ENCODE peak calls at places on chromosomes 3 and 15, in nine cellular contexts. O is ecto neural progenitor cell; X is lower leg skin; B is HFF-Myc; N is breast epithelium; E is activated CD4-positive, alpha-beta T cell treated with anti-CD3 and anti-CD28 coated beads, Interleukin-2, amount 50 U/mL, for 4 hours; P is heart right ventricle; C is T-helper 2 cell; G is body of pancreas. D is an unnamed sample.

GRCh38 chr3:60365360-60365759 is 885.9 kb downstream of the FHIT start:
- DNase-seq in N (no peak), E (no peak), P (no peak), X (no peak), O (no peak), G (no peak), B (no peak), C (peak), D (no peak)

GRCh38 chr3:159629329-159630084 is 359.1 kb upstream of the IL12A start:
- DNase-seq in N (no peak), B (no peak), P (no peak), E (no peak), X (no peak), C (no peak), O (no peak), G (no peak), D (no peak)

GRCh38 chr15:29437888-29438713 is 168.5 kb upstream of the NSMCE3 start:
- DNase-seq in B (no peak), O (peak), X (peak), G (no peak), P (no peak), C (no peak), E (no peak), N (no peak), D (no peak)

GRCh38 chr3:141865101-141865500 is 11.3 kb upstream of the ATP1B3 start:
- DNase-seq in E (no peak), B (no peak), C (no peak), P (no peak), N (no peak), G (no peak), O (no peak), X (no peak), D (no peak)

GRCh38 chr3:126959144-126959920 is 23.6 kb upstream of the PLXNA1 start:
- DNase-seq in E (no peak), B (no peak), G (no peak), P (no peak), N (no peak), X (peak), O (no peak), C (no peak), D (no peak)

GRCh38 chr3:15361494-15362214 is 29.3 kb upstream of the SH3BP5 start:
- DNase-seq in P (no peak), O (peak), N (no peak), E (peak), X (peak), C (peak), G (peak), B (no peak), D (peak)

GRCh38 chr3:100993309-100993708 is at the start of gene ABI3BP:
- DNase-seq in C (peak), N (peak), B (peak), G (peak), E (no peak), P (peak), X (peak), O (no peak), D (peak)

GRCh38 chr15:43505723-43506122 is 11.7 kb upstream of the MAP1A start:
- DNase-seq in N (no peak), O (no peak), B (no peak), X (peak), G (no peak), E (no peak), P (no peak), C (no peak), D (no peak)

GRCh38 chr3:67048067-67048715 is 50.1 kb downstream of the KBTBD8 start:
- DNase-seq in P (no peak), B (no peak), C (no peak), O (no peak), X (no peak), E (no peak), G (no peak), N (no peak), D (no peak)

GRCh38 chr3:51967384-51968174 is at the start of gene PCBP4:
- DNase-seq in C (peak), X (peak), N (peak), B (no peak), P (peak), O (peak), G (peak), E (no peak), D (no peak)

GRCh38 chr3:98814799-98815450 is 51.8 kb downstream of the ST3GAL6 start:
- DNase-seq in O (no peak), P (no peak), X (no peak), E (no peak), B (no peak), G (no peak), C (no peak), N (no peak), D (peak)

GRCh38 chr3:173876476-173876875 is 478.9 kb downstream of the NLGN1 start:
- DNase-seq in P (no peak), G (no peak), E (no peak), B (no peak), N (no peak), O (no peak), X (no peak), C (no peak), D (no peak)

GRCh38 chr15:47185222-47185800 is 532.0 kb upstream of the SEMA6D start:
- DNase-seq in B (no peak), E (no peak), C (no peak), O (no peak), G (no peak), X (no peak), P (no peak), N (no peak), D (no peak)

GRCh38 chr3:43181202-43181910 is 75.5 kb upstream of the POMGNT2 start:
- DNase-seq in X (no peak), P (no peak), B (no peak), E (peak), O (no peak), G (peak), N (no peak), C (peak), D (no peak)

GRCh38 chr15:75138016-75138999 is 63.4 kb upstream of the C15orf39 start:
- DNase-seq in P (no peak), E (no peak), O (no peak), X (peak), G (no peak), C (no peak), N (no peak), B (no peak), D (no peak)

GRCh38 chr15:83064859-83065258 is 2.2 kb downstream of the BTBD1 start:
- DNase-seq in N (no peak), P (no peak), C (peak), G (no peak), O (no peak), E (no peak), B (no peak), X (no peak), D (no peak)

GRCh38 chr15:67836477-67836876 is 3.4 kb downstream of the RNU6-1 start:
- DNase-seq in X (no peak), E (peak), C (peak), B (no peak), N (no peak), P (no peak), G (peak), O (no peak), D (no peak)